ENCODE peak calls at places on chromosomes 7 and 10, in nine cellular contexts. W, M, Y, X, H, V, R, K and G are unnamed samples. For H3K27me3 and H3K36me3, the result is how much of the 10 kb centered on the place peaks cover.

GRCh38 chr7:105799677-105800076 is 76.7 kb downstream of the ATXN7L1 start:
- DNase-seq in X (no peak), K (no peak), R (no peak), Y (no peak), M (no peak), W (no peak), V (no peak), H (no peak), G (no peak)

GRCh38 chr10:31030800-31031199 is 865 bp downstream of the ZNF438 start:
- DNase-seq in H (no peak), V (no peak), R (no peak), X (no peak), Y (no peak), M (no peak), K (no peak), W (no peak), G (no peak)

GRCh38 chr7:128394904-128395496 is 14.8 kb downstream of the IMPDH1 start:
- DNase-seq in H (no peak), W (no peak), V (no peak), K (no peak), R (no peak), X (no peak), M (no peak), Y (no peak), G (no peak)

GRCh38 chr7:2199528-2199927 is 33.2 kb downstream of the MAD1L1 start:
- DNase-seq in Y (no peak), X (no peak), M (no peak), R (no peak), H (no peak), V (no peak), K (no peak), W (no peak), G (no peak)

GRCh38 chr7:143901710-143902587 is at the start of gene TCAF1:
- DNase-seq in Y (peak), W (peak), V (peak), K (peak), M (peak), H (peak), X (peak), R (peak), G (peak)

GRCh38 chr7:122535086-122535485 is 163.8 kb downstream of the RNF133 start:
- DNase-seq in V (no peak), W (no peak), Y (no peak), H (no peak), X (no peak), K (no peak), M (no peak), R (no peak), G (no peak)

GRCh38 chr7:16801111-16801542 is 3.7 kb downstream of the AGR2 start:
- DNase-seq in W (peak), Y (no peak), R (no peak), M (no peak), X (no peak), H (peak), K (peak), V (peak), G (peak)

GRCh38 chr10:59968705-59969104 is 62.3 kb upstream of the CCDC6 start:
- DNase-seq in Y (no peak), R (peak), W (no peak), M (no peak), H (no peak), X (no peak), V (no peak), K (no peak), G (no peak)

GRCh38 chr7:50346548-50347497 is 42.3 kb downstream of the IKZF1 start:
- DNase-seq in H (no peak), X (no peak), V (no peak), Y (no peak), K (no peak), R (no peak), M (no peak), W (no peak), G (no peak)

GRCh38 chr7:64307254-64308018 is 6.3 kb upstream of the ZNF736 start:
- DNase-seq in Y (peak), H (no peak), X (peak), R (peak), M (peak), K (peak), W (peak), V (peak), G (no peak)

GRCh38 chr10:79418274-79418673 is 27.1 kb downstream of the ZCCHC24 start:
- DNase-seq in Y (peak), H (no peak), W (no peak), X (peak), K (no peak), V (no peak), M (no peak), R (no peak), G (no peak)

GRCh38 chr7:116242759-116243158 is 32.4 kb downstream of the TES start:
- DNase-seq in M (no peak), X (no peak), W (no peak), H (no peak), R (no peak), Y (no peak), V (no peak), K (no peak), G (no peak)

GRCh38 chr7:128056901-128057300 is 25.7 kb upstream of the LRRC4 start:
- DNase-seq in K (no peak), W (no peak), R (no peak), X (no peak), H (no peak), M (no peak), Y (no peak), V (peak), G (no peak)

GRCh38 chr10:73000973-73001372 is 46.4 kb upstream of the PLA2G12B start:
- DNase-seq in K (no peak), W (no peak), R (no peak), X (no peak), Y (no peak), V (no peak), M (no peak), H (no peak), G (no peak)

GRCh38 chr7:87564290-87564963 is 36.3 kb downstream of the ABCB1 start:
- DNase-seq in M (peak), X (no peak), R (no peak), W (no peak), V (no peak), H (peak), K (peak), Y (no peak), G (peak)

DNA sequence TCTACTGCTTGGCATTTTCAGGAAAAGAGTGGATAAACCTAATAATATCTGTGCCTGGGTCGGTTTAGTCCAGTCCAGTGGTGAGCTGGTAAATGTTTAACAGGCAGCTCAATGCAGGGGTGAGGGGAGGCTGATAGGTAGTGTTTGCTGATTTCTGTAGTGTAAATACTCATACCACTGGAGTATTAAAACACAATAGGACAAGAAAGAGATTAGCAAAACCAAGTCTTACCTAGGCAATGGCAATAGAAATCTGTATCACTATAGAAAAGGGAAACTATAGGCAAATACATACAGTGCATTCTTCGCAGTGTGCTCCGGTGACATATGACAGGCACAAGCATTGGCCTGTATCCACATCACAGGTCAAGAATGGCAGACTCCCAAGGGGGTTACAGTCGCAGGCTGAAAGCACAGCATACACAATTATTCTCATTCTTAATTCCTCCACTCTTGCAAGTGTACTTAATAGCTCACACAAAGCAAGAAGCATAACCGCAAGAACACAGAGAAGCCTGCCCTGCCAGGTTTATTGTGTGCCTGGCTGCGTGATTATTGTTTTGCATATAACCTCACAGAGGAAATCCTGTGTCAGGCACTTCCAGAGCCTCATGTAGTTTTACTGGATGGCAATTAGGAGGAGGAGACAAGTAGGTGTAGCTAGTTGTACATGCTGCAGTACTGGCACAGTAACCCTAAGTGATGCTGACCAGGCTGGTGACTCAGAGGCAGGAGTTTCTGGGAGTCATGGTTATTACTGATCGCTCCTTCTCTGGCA is 35.0 kb downstream of the LAMB4 start:
- DNase-seq in K (no peak), Y (no peak), R (peak), V (peak), M (no peak), H (no peak), W (peak), X (no peak), G (no peak)
- H3K4me3 ChIP-seq in K (no peak), Y (peak), R (no peak), V (no peak), M (no peak), H (no peak), W (no peak), X (no peak), G (no peak)

GRCh38 chr10:46541017-46541661 is 15.3 kb downstream of the GPRIN2 start:
- DNase-seq in V (no peak), Y (peak), X (peak), W (no peak), M (peak), H (no peak), K (no peak), R (no peak), G (peak)
- H3K27me3 ChIP-seq in V (under half), Y (half or more), X (under half), W (under half), M (under half), H (under half), K (under half), R (under half), G (under half)

DNA sequence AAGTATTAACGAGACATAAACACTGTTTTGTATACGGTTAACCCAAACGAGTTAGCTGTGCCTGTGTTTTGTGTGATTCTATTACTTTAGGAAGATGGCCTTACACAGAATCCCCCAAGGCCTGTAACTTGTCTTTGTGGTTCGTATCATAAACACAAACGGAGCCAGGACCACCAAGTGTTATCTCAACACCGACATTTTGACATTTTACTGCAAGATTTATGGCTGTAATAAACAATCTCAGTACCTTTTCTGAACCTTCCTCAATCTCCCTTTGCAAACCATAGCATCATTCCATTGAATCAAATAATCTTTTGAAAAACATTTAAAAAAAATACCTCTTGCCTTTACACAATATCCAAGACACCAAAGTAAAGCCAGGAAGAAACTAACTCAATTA is 2.4 kb upstream of the HOXA4 start:
- DNase-seq in W (no peak), V (no peak), R (no peak), K (no peak), M (no peak), Y (no peak), H (no peak), X (no peak), G (no peak)
- H3K36me3 ChIP-seq in W (under half), V (under half), R (under half), K (under half), M (under half), Y (under half), H (under half), X (under half), G (under half)

DNA sequence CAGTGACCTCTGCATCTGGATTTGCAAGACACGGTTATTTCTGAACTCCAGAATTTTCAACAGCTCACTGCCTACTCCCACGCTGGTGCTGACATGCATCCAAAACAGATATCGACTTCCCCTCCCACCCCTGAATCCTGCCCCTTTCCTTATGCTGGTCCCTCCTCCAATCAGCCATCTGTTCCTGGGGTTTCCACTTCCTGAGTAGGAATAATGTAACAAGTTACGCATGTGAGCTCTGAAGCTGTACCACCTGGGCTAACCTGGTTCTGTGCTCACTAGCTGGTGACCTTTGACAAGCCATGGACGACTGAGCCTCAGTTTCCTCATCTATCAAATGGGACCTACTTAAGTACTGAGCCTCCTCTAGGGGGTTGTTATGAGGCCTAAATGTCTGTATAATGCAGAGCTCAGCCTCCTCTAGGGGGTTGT is 1.7 kb upstream of the NCAPG2 start:
- DNase-seq in X (no peak), W (no peak), K (no peak), Y (no peak), M (no peak), H (no peak), V (no peak), R (no peak), G (no peak)
- H3K4me3 ChIP-seq in X (no peak), W (no peak), K (no peak), Y (no peak), M (no peak), H (peak), V (no peak), R (no peak), G (no peak)

DNA sequence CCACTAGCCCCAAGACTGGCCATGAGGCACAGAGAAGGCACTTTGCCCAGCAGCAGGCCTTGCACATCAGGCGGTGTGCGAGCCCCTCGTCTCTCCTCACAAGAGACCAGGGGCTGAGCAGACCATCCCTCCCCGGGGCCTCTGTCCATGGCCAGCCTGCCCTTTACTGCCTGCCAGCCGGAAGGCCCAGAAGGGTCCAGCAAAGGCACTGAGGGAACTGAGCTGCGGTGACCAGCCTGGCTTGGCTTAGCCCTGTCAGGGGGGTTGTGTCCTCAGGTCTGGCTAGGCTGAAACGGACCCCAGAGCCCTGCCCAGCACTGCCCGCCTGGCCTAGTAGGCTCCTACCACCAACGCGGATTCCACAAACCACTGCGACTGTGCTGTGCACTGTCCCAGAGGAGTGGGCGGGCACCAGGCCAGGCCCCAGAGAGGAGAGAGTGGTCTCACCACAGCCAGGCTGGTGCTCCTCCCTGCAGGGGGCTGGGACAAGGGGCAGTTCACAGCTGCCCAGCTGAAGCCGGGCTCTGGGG is 16.6 kb downstream of the CAMK2B start:
- DNase-seq in H (no peak), K (no peak), V (no peak), M (peak), Y (peak), W (peak), R (no peak), X (no peak), G (peak)
- H3K27me3 ChIP-seq in H (under half), K (under half), V (under half), M (under half), Y (under half), W (under half), R (under half), X (under half), G (under half)

GRCh38 chr10:49734676-49735075 is 27.4 kb downstream of the OGDHL start:
- DNase-seq in R (peak), X (no peak), V (no peak), M (no peak), K (no peak), H (no peak), W (no peak), Y (no peak), G (peak)

GRCh38 chr10:49737474-49738201 is 24.5 kb downstream of the OGDHL start:
- DNase-seq in M (no peak), V (no peak), Y (no peak), K (no peak), X (no peak), H (no peak), W (no peak), R (no peak), G (peak)

GRCh38 chr10:49735161-49735560 is 27.0 kb downstream of the OGDHL start:
- DNase-seq in V (no peak), M (no peak), R (no peak), Y (no peak), X (no peak), W (no peak), K (no peak), H (no peak), G (peak)

GRCh38 chr10:49735848-49736563 is 26.1 kb downstream of the OGDHL start:
- DNase-seq in W (peak), V (no peak), Y (no peak), X (no peak), K (no peak), M (no peak), R (no peak), H (no peak), G (peak)

DNA sequence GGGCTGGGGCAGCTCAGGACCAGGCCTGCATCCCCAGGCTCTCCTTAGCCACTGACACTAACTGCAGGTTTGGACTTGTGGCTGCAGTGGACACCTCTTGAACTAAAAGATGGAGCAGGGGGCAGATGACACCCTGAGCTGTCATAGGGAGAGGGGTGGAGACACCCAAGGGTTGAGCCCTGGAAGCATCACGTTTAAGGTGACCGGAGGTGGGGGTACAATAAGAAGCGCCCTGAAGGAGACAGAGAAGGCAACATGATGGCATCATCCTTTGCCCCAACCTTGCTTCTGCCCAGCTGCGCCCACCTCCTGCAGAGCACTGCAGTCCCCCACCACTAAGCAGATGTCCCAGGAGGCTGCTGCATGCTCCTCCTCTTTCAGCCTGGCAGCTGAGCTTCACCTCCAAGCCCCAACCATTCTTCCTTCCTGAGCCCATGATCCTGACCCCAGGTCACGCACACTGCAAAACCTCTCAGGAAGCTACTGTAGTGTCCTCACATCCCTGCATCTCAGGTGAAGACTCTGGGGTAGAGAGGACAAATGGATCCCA is 25.5 kb downstream of the OGDHL start:
- DNase-seq in V (no peak), H (no peak), Y (no peak), R (no peak), K (no peak), W (no peak), X (no peak), M (no peak), G (peak)
- H3K36me3 ChIP-seq in V (under half), H (under half), Y (under half), R (under half), K (under half), W (under half), X (under half), M (under half), G (under half)

DNA sequence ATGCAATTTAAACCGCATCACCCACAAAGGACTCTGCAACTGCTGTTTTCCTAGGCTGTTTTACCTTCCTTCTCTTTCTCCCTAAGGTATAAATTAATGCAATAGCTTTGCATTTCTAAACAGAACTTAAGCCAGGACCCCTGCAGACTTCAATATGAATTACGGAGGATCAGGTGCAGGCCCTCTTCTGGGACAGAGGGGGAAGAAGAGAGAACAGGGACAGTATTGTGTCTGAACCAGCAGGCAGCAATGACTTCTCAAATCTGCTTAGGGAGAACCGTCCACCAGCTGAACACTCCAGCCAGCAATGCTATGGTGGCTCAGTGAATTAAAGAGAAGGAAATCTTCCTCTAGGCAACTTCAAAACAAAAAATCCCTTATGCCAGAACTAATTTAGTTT is 35.7 kb downstream of the POLR3A start:
- DNase-seq in K (no peak), M (no peak), X (no peak), W (no peak), Y (no peak), R (no peak), V (no peak), H (no peak), G (peak)
- H3K4me3 ChIP-seq in K (no peak), M (no peak), X (no peak), W (no peak), Y (no peak), R (no peak), V (no peak), H (no peak), G (no peak)

DNA sequence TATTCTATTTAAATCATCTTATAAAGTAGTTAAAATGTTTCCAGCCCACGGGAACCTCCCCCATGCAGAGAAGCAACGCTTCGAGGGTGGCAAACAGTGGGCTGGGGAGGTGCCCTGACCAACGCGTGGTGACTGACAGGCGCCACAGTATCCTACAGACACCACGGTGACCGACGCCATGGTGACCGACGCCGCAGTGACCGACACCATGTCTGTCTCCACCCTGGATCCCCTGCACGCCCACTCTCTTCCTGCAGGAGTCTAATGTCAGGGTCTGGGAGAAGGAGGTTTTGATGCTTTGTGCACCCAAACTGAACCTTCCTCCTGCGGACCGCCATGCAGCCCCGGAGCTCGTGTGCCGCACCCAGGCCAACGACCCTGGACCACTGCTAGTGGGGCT is 464.4 kb downstream of the PTPRN2 start:
- DNase-seq in M (no peak), R (no peak), X (no peak), V (no peak), Y (no peak), K (no peak), H (no peak), W (no peak), G (peak)
- H3K27me3 ChIP-seq in M (under half), R (under half), X (under half), V (under half), Y (under half), K (under half), H (under half), W (under half), G (under half)

GRCh38 chr7:135602304-135602703 is 44.6 kb downstream of the NUP205 start:
- DNase-seq in K (no peak), M (no peak), R (no peak), Y (no peak), X (no peak), W (no peak), H (no peak), V (no peak), G (no peak)
- H3K36me3 ChIP-seq in K (half or more), M (under half), R (under half), Y (half or more), X (half or more), W (under half), H (under half), V (under half), G (under half)